ENCODE peak calls at places on chromosomes 2 and 18, in eight cellular contexts. S is left lung, V is HS-5, M is GM13976, I is AG10803, A is A549, J is fibroblast of lung, U is suprapubic skin. F is an unnamed sample.

GRCh38 chr2:160332318-160332717 is 132.2 kb upstream of the ITGB6 start:
- DNase-seq in S (no peak), V (no peak), M (no peak), I (no peak), A (no peak), J (peak; percentile 45), U (no peak), F (no peak)

GRCh38 chr18:37534627-37535026 is 31.0 kb downstream of the CELF4 start:
- DNase-seq in S (no peak), V (no peak), M (no peak), I (no peak), A (no peak), J (no peak), U (no peak), F (no peak)

GRCh38 chr2:52571380-52572347 is 1195.9 kb upstream of the CHAC2 start:
- DNase-seq in S (no peak), V (no peak), M (no peak), I (no peak), A (no peak), J (no peak), U (no peak), F (no peak)

GRCh38 chr18:32730620-32731021 is 42.2 kb downstream of the KLHL14 start:
- DNase-seq in S (no peak), V (no peak), M (peak; percentile 23), I (peak; percentile 3), A (no peak), J (no peak), U (no peak), F (peak; percentile 56)

GRCh38 chr2:23597687-23598086 is 212.7 kb downstream of the KLHL29 start:
- DNase-seq in S (peak; percentile 8), V (no peak), M (no peak), I (no peak), A (no peak), J (no peak), U (no peak), F (no peak)

GRCh38 chr2:231696004-231696367 is 12.3 kb upstream of the PTMA start:
- DNase-seq in S (no peak), V (no peak), M (no peak), I (peak; percentile 96), A (no peak), J (peak; percentile 63), U (no peak), F (no peak)

GRCh38 chr2:66890286-66890812 is 455.4 kb downstream of the MEIS1 start:
- DNase-seq in S (no peak), V (no peak), M (no peak), I (no peak), A (no peak), J (peak; percentile 42), U (no peak), F (no peak)

GRCh38 chr2:98588880-98589425 is 19.4 kb downstream of the COA5 start:
- DNase-seq in S (no peak), V (no peak), M (peak; percentile 3), I (no peak), A (no peak), J (no peak), U (no peak), F (no peak)

GRCh38 chr2:10161961-10162441 is 39.5 kb downstream of the RRM2 start:
- DNase-seq in S (no peak), V (no peak), M (no peak), I (no peak), A (no peak), J (no peak), U (no peak), F (no peak)

GRCh38 chr2:201674794-201675193 is 23.6 kb downstream of the MPP4 start:
- DNase-seq in S (no peak), V (no peak), M (no peak), I (no peak), A (no peak), J (no peak), U (no peak), F (no peak)